ENCODE peak calls at places on chromosome 13, in five cellular contexts. O, G, X, C and U are unnamed samples.

GRCh38 chr13:79501538-79502232 is 20.7 kb downstream of the NDFIP2 start:
- DNase-seq in C (no peak), G (no peak), X (no peak), O (no peak), U (no peak)

GRCh38 chr13:113427562-113428468 is 25.5 kb downstream of the ADPRHL1 start:
- DNase-seq in C (no peak), G (no peak), X (no peak), O (no peak), U (no peak)

GRCh38 chr13:73991384-73991783 is 142.8 kb downstream of the KLF12 start:
- DNase-seq in O (no peak), G (no peak), X (no peak), C (no peak), U (no peak)

GRCh38 chr13:110700186-110700585 is 5.7 kb downstream of the CARS2 start:
- DNase-seq in G (no peak), X (no peak), C (no peak), O (no peak), U (no peak)

GRCh38 chr13:50589651-50590054 is 253.8 kb downstream of the DLEU7 start:
- DNase-seq in G (no peak), C (no peak), O (no peak), X (no peak), U (no peak)

GRCh38 chr13:98144501-98145350 is 1.8 kb downstream of the FARP1 start:
- DNase-seq in O (no peak), C (no peak), X (no peak), G (no peak), U (no peak)

GRCh38 chr13:21672811-21673591 is 2.1 kb downstream of the FGF9 start:
- DNase-seq in C (no peak), X (no peak), G (no peak), O (no peak), U (no peak)

GRCh38 chr13:38473305-38473704 is 123.7 kb downstream of the UFM1 start:
- DNase-seq in X (no peak), O (no peak), G (no peak), C (no peak), U (no peak)

GRCh38 chr13:101433895-101434294 is 17.6 kb upstream of the NALCN start:
- DNase-seq in G (no peak), X (no peak), C (no peak), O (no peak), U (no peak)

GRCh38 chr13:26486550-26486949 is 70.9 kb upstream of the WASF3 start:
- DNase-seq in X (no peak), G (no peak), O (no peak), C (no peak), U (no peak)

GRCh38 chr13:40391788-40392187 is 274.7 kb downstream of the FOXO1 start:
- DNase-seq in C (no peak), X (no peak), G (no peak), O (no peak), U (no peak)

GRCh38 chr13:22773475-22773874 is 407.3 kb upstream of the SGCG start:
- DNase-seq in X (no peak), O (no peak), C (no peak), G (no peak), U (no peak)

GRCh38 chr13:60509601-60510386 is 112.8 kb downstream of the TDRD3 start:
- DNase-seq in G (no peak), X (no peak), C (no peak), O (no peak), U (no peak)

GRCh38 chr13:76846363-76846762 is 39.8 kb downstream of the KCTD12 start:
- DNase-seq in X (no peak), O (no peak), C (no peak), G (no peak), U (no peak)

GRCh38 chr13:103605546-103606326 is 539.5 kb upstream of the SLC10A2 start:
- DNase-seq in X (no peak), C (no peak), O (no peak), G (no peak), U (no peak)

GRCh38 chr13:95275322-95276118 is 25.7 kb downstream of the ABCC4 start:
- DNase-seq in X (no peak), C (no peak), O (no peak), G (no peak), U (no peak)

GRCh38 chr13:101049166-101049850 is 367.0 kb downstream of the NALCN start:
- DNase-seq in O (no peak), C (no peak), X (no peak), G (no peak), U (no peak)

GRCh38 chr13:26929971-26930730 is 169.6 kb upstream of the GPR12 start:
- DNase-seq in X (peak), O (peak), C (peak), G (peak), U (peak)

GRCh38 chr13:79659161-79659560 is 178.2 kb downstream of the NDFIP2 start:
- DNase-seq in G (no peak), C (no peak), X (no peak), O (no peak), U (no peak)

GRCh38 chr13:69704311-69704710 is 403.3 kb upstream of the ATXN8OS start:
- DNase-seq in O (no peak), X (no peak), C (no peak), G (no peak), U (no peak)

GRCh38 chr13:85693889-85694511 is 105.2 kb downstream of the SLITRK6 start:
- DNase-seq in C (no peak), G (no peak), O (no peak), X (no peak), U (no peak)

GRCh38 chr13:69458013-69458412 is 649.6 kb upstream of the ATXN8OS start:
- DNase-seq in X (no peak), C (no peak), G (no peak), O (no peak), U (no peak)

GRCh38 chr13:96011291-96011875 is 41.8 kb downstream of the UGGT2 start:
- DNase-seq in X (no peak), O (no peak), C (no peak), G (no peak), U (no peak)

GRCh38 chr13:80850771-80851170 is 509.8 kb upstream of the SPRY2 start:
- DNase-seq in X (no peak), G (no peak), C (no peak), O (no peak), U (no peak)

GRCh38 chr13:100451923-100452322 is 136.7 kb downstream of the GGACT start:
- DNase-seq in C (no peak), O (no peak), G (no peak), X (no peak), U (no peak)

GRCh38 chr13:37486171-37486661 is 112.4 kb downstream of the POSTN start:
- DNase-seq in O (no peak), X (no peak), G (no peak), C (no peak), U (no peak)

GRCh38 chr13:27295096-27295495 is 24.5 kb downstream of the RASL11A start:
- DNase-seq in G (no peak), O (no peak), X (no peak), C (no peak), U (no peak)

GRCh38 chr13:98216135-98216565 is 39.1 kb upstream of the RNF113B start:
- DNase-seq in C (no peak), O (no peak), X (no peak), G (no peak), U (peak)

GRCh38 chr13:91158015-91158390 is 189.5 kb upstream of the MIR17HG start:
- DNase-seq in X (no peak), O (no peak), C (no peak), G (no peak), U (no peak)

GRCh38 chr13:79910869-79911540 is 429.9 kb downstream of the SPRY2 start:
- DNase-seq in O (no peak), X (no peak), C (no peak), G (no peak), U (no peak)

GRCh38 chr13:80584785-80585184 is 243.9 kb upstream of the SPRY2 start:
- DNase-seq in G (no peak), C (no peak), X (no peak), O (no peak), U (no peak)

GRCh38 chr13:46389457-46389856 is 2.4 kb upstream of the RUBCNL start:
- DNase-seq in G (no peak), X (no peak), O (no peak), C (no peak), U (no peak)

GRCh38 chr13:45242070-45242469 is 41.2 kb upstream of the KCTD4 start:
- DNase-seq in X (no peak), C (no peak), G (no peak), O (no peak), U (no peak)

GRCh38 chr13:98495627-98496238 is 81.2 kb downstream of the STK24 start:
- DNase-seq in G (no peak), O (no peak), X (no peak), C (peak), U (no peak)

GRCh38 chr13:102707465-102707864 is 12.6 kb upstream of the METTL21C start:
- DNase-seq in O (no peak), C (no peak), X (no peak), G (no peak), U (no peak)

GRCh38 chr13:20099319-20099718 is 61.5 kb downstream of the GJA3 start:
- DNase-seq in X (no peak), G (no peak), C (no peak), O (no peak), U (no peak)

GRCh38 chr13:101739382-101740178 is 287.1 kb downstream of the ITGBL1 start:
- DNase-seq in X (no peak), O (no peak), C (no peak), G (no peak), U (no peak)

GRCh38 chr13:75876371-75877050 is 240.4 kb downstream of the LMO7 start:
- DNase-seq in C (peak), G (peak), X (peak), O (peak), U (peak)